ENCODE peak calls at places on chromosomes 16 and 17, in six cellular contexts. O, Z, R, T, Y and X are unnamed samples.

GRCh38 chr17:40950176-40950575 is 12.7 kb upstream of the KRT23 start:
- DNase-seq in O (no peak), Z (no peak), R (no peak), T (no peak), Y (no peak), X (no peak)

GRCh38 chr17:81082177-81083073 is 47.5 kb downstream of the BAIAP2 start:
- DNase-seq in O (no peak), Z (peak), R (no peak), T (no peak), Y (no peak), X (no peak)

GRCh38 chr17:3893720-3894116 is 865 bp upstream of the CAMKK1 start:
- DNase-seq in O (no peak), Z (no peak), R (no peak), T (no peak), Y (no peak), X (no peak)

GRCh38 chr17:76123749-76124581 is 17.1 kb downstream of the FOXJ1 start:
- DNase-seq in O (no peak), Z (no peak), R (no peak), T (no peak), Y (no peak), X (no peak)

GRCh38 chr16:74862743-74863244 is 88.2 kb upstream of the FA2H start:
- DNase-seq in O (peak), Z (peak), R (peak), T (peak), Y (peak), X (peak)

GRCh38 chr17:4449736-4450135 is 16.0 kb downstream of the SPNS3 start:
- DNase-seq in O (no peak), Z (no peak), R (no peak), T (no peak), Y (no peak), X (no peak)

GRCh38 chr17:53032861-53033271 is 789.9 kb upstream of the KIF2B start:
- DNase-seq in O (peak), Z (peak), R (no peak), T (peak), Y (peak), X (peak)

GRCh38 chr16:82835487-82836160 is 208.9 kb downstream of the CDH13 start:
- DNase-seq in O (no peak), Z (no peak), R (no peak), T (no peak), Y (no peak), X (no peak)

GRCh38 chr17:72978593-72979218 is 113.8 kb downstream of the SLC39A11 start:
- DNase-seq in O (peak), Z (no peak), R (no peak), T (no peak), Y (no peak), X (peak)

GRCh38 chr16:81696959-81697293 is 82.2 kb upstream of the PLCG2 start:
- DNase-seq in O (no peak), Z (no peak), R (no peak), T (no peak), Y (no peak), X (no peak)

GRCh38 chr17:8223356-8224063 is 13.1 kb upstream of the AURKB start:
- DNase-seq in O (peak), Z (no peak), R (no peak), T (peak), Y (peak), X (peak)

GRCh38 chr16:30867747-30868146 is 26.1 kb downstream of the BCL7C start:
- DNase-seq in O (peak), Z (no peak), R (no peak), T (no peak), Y (peak), X (peak)

GRCh38 chr16:14097182-14097951 is 26.2 kb downstream of the MRTFB start:
- DNase-seq in O (no peak), Z (no peak), R (no peak), T (peak), Y (no peak), X (no peak)

GRCh38 chr17:80855968-80856862 is 135.4 kb upstream of the CHMP6 start:
- DNase-seq in O (peak), Z (peak), R (peak), T (peak), Y (peak), X (peak)

GRCh38 chr17:32873114-32873513 is 3.8 kb downstream of the MYO1D start:
- DNase-seq in O (no peak), Z (no peak), R (no peak), T (no peak), Y (no peak), X (no peak)

GRCh38 chr16:11916524-11917285 is 949 bp upstream of the GSPT1 start:
- DNase-seq in O (peak), Z (no peak), R (no peak), T (peak), Y (peak), X (no peak)

GRCh38 chr16:66003196-66003595 is 363.3 kb upstream of the CDH5 start:
- DNase-seq in O (no peak), Z (no peak), R (no peak), T (no peak), Y (no peak), X (no peak)

GRCh38 chr17:77890771-77891170 is 67.7 kb upstream of the TNRC6C start:
- DNase-seq in O (no peak), Z (no peak), R (no peak), T (no peak), Y (no peak), X (no peak)

GRCh38 chr16:85471469-85472431 is 141.4 kb upstream of the GSE1 start:
- DNase-seq in O (peak), Z (no peak), R (no peak), T (no peak), Y (no peak), X (no peak)

GRCh38 chr16:50747206-50747956 is 5.5 kb downstream of the CYLD start:
- DNase-seq in O (no peak), Z (peak), R (peak), T (peak), Y (peak), X (peak)

GRCh38 chr17:63162406-63163157 is 196.5 kb downstream of the TANC2 start:
- DNase-seq in O (no peak), Z (peak), R (no peak), T (no peak), Y (no peak), X (no peak)

GRCh38 chr17:2351269-2351668 is 14.0 kb downstream of the SGSM2 start:
- DNase-seq in O (no peak), Z (no peak), R (no peak), T (no peak), Y (no peak), X (no peak)

GRCh38 chr16:26818393-26818792 is 248.3 kb upstream of the C16orf82 start:
- DNase-seq in O (no peak), Z (no peak), R (no peak), T (no peak), Y (no peak), X (no peak)

GRCh38 chr16:740764-741505 is at the start of gene CIAO3:
- DNase-seq in O (peak), Z (peak), R (peak), T (peak), Y (peak), X (peak)
- TF ChIP-seq POLR2A in O (peak), Z (peak), R (peak), T (peak), Y (peak), X (no peak)

GRCh38 chr17:82750241-82750905 is 1.5 kb upstream of the TBCD start:
- DNase-seq in O (no peak), Z (no peak), R (no peak), T (no peak), Y (no peak), X (no peak)

GRCh38 chr17:82753201-82753464 is 1.3 kb downstream of the TBCD start:
- DNase-seq in O (peak), Z (no peak), R (no peak), T (no peak), Y (no peak), X (no peak)

GRCh38 chr17:82752371-82753200 is 721 bp downstream of the TBCD start:
- DNase-seq in O (peak), Z (peak), R (no peak), T (no peak), Y (no peak), X (peak)

GRCh38 chr17:82751571-82752370 is at the start of gene TBCD:
- DNase-seq in O (peak), Z (peak), R (peak), T (peak), Y (peak), X (peak)

DNA sequence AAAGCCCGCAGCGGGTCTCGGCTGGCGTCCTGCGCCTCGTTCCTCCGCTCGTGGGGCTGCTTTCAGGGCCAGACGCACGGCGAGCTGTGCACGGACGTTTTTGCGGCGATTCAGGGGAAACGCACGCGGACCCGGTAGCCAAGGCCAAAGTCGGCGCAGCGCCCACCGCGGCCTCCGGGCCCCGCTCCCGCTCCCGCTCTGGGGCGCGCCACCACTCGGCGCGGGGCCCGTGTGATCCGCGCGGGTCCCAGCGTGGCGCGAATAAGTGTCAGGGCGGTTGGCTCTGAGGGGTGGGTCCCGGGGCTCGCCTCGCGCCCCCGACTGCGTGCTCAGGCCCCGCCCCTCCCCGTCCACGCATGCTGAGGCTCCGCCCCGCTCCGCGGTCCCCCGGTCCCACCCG is 694 bp upstream of the TBCD start:
- DNase-seq in O (no peak), Z (no peak), R (no peak), T (no peak), Y (no peak), X (no peak)
- TF ChIP-seq MYC in O (no peak), Z (no peak), R (no peak), T (no peak), Y (peak), X (no peak)

DNA sequence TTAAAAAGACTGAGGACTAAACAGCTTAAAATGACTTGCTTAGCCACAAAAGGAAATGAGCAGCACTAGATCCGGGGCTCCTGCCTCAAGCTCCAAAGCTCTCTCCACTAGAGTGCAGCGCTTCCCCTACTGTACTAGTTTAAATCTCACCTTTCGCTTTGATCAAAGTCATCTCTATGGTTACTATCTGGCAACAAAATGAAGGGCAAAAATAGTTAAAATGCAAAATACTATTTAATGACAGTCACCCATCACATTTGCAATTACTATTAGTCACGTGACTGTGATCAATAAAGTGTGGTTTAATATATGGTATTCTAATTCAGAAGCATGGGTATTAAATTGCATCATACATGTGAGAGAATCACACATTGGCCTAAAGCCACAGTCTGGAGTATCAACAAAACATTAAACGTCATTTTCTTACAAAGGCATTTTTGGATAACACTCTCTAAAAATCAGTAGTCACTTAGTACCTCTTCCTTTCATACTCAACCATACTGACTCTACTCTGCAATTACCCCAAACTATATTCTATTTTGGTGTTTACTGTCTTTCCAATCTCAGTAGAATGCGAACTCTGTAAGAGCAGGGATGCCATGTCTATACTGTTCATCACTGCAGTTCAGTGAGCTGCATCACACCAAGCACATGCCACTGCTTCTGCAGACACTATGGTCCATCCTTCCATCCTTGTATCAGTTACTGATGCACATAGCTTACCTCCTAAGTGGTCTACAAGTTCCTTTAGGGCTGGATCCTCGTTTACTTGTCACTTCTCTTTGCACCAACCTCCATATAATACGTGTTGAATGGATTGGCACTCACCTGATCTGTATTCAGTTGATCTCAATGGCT is 6.2 kb downstream of the PSMD12 start:
- DNase-seq in O (peak), Z (peak), R (no peak), T (no peak), Y (peak), X (peak)
- TF ChIP-seq CTCF in O (peak), Z (peak), R (peak), T (peak), Y (peak), X (peak)

GRCh38 chr17:45135192-45135977 is at the start of gene ACBD4:
- DNase-seq in O (peak), Z (peak), R (peak), T (peak), Y (peak), X (peak)
- TF ChIP-seq POLR2A in O (peak), Z (peak), R (peak), T (peak), Y (peak), X (peak)

DNA sequence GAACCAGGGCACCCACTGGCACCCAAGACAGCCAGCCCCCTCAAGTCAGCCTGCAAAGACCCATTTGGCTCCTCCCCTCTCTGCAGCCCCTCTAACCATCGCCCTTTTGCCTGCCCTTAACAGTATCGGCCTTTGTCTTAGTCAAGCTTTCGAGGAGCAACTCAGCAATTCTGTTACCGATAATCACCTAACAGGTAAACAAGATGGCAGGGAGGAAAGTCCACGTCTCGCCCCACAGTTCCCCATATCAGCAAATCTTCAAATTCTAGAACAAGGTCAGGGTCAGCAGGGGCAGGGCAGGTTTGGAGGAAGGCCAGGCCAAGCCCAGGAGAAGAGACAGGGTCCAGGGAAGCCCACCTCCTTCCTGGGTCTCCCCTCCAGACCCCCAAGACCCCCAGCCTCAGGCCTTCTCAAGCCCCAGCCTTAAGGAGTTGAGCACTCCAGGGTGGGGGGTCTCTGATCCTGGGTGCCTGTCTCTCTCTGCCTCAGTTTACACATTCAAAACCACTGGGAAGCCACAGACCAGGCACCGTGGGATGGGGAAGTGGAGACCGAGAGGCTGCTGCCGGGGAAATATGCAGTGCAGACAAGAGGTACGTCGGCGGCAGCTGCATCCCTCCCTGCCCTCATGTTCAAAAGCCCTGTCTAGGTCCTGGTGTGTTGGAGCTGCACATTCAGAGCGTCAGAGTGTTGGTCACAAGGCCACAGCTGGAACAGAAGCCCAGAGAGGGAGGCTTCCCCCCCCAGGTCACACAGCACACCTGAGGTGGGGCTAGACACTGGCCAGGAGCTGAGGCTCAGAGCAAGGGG is 3.9 kb upstream of the OSGIN1 start:
- DNase-seq in O (no peak), Z (no peak), R (no peak), T (peak), Y (no peak), X (no peak)
- TF ChIP-seq MYC in O (no peak), Z (no peak), R (no peak), T (no peak), Y (no peak), X (no peak)

DNA sequence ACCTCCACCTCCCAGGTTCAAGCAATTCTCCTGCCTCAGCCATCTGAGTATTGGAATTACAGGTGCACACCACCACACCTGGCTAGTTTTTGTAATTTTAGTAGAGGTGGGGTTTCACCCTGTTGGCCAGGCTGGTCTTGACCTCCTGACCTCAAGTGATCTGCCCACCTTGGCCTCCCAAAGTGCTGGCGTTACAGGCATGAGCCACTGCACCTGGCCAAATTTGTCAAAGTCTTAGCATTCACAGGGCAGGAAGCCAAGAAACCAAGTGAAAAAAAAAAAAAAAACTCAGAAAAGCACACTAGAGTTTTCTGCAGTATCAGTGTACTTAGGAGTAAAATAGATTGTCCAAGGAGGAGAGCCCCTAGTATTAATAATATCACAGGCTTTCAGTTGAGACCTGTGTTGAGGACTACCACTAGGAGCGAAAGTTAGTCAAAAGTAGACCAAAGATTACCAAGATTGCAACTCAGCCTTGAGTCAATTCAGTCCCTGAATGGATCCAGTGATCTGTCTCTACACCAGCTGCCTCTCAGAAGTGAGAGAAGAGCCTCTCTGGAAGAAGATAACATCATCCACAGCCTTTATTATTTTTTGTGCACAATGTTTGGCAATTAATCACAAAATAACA is 159.7 kb downstream of the CEP112 start:
- DNase-seq in O (no peak), Z (no peak), R (no peak), T (no peak), Y (no peak), X (no peak)
- TF ChIP-seq CTCF in O (no peak), Z (no peak), R (no peak), T (no peak), Y (no peak), X (no peak)

GRCh38 chr16:58155839-58156238 is 26.7 kb upstream of the CFAP20 start:
- DNase-seq in O (no peak), Z (no peak), R (no peak), T (no peak), Y (no peak), X (no peak)
- TF ChIP-seq POLR2A in O (no peak), Z (no peak), R (no peak), T (no peak), Y (no peak), X (no peak)

GRCh38 chr17:42101513-42102292 is 3.4 kb upstream of the ZNF385C start:
- DNase-seq in O (peak), Z (peak), R (no peak), T (peak), Y (peak), X (peak)
- TF ChIP-seq MYC in O (peak), Z (no peak), R (no peak), T (no peak), Y (no peak), X (no peak)

GRCh38 chr17:42288078-42288984 is at the start of gene STAT5A:
- DNase-seq in O (peak), Z (peak), R (no peak), T (peak), Y (peak), X (peak)

GRCh38 chr17:42288985-42289862 is 926 bp downstream of the STAT5A start:
- DNase-seq in O (peak), Z (no peak), R (no peak), T (no peak), Y (no peak), X (no peak)

GRCh38 chr17:42285346-42286050 is 2.8 kb upstream of the STAT5A start:
- DNase-seq in O (no peak), Z (no peak), R (no peak), T (no peak), Y (no peak), X (no peak)

GRCh38 chr17:42286411-42287295 is 1.6 kb upstream of the STAT5A start:
- DNase-seq in O (peak), Z (no peak), R (no peak), T (no peak), Y (no peak), X (peak)

GRCh38 chr17:42287305-42288077 is 807 bp upstream of the STAT5A start:
- DNase-seq in O (peak), Z (peak), R (peak), T (no peak), Y (no peak), X (peak)
- TF ChIP-seq CTCF in O (no peak), Z (no peak), R (no peak), T (no peak), Y (no peak), X (no peak)

GRCh38 chr17:409308-409847 is 56.8 kb upstream of the RPH3AL start:
- DNase-seq in O (no peak), Z (no peak), R (no peak), T (no peak), Y (no peak), X (no peak)
- TF ChIP-seq POLR2A in O (no peak), Z (no peak), R (no peak), T (no peak), Y (no peak), X (no peak)